ENCODE peak calls at places on chromosome 13, in eight cellular contexts. K, J, M, U, Z, Y, B and O are unnamed samples.

GRCh38 chr13:24293761-24294160 is 15.6 kb upstream of the C1QTNF9 start:
- DNase-seq in M (no peak), Z (no peak), U (no peak), K (no peak), Y (no peak), J (no peak), B (no peak), O (no peak)

GRCh38 chr13:46951516-46951915 is 54.7 kb upstream of the HTR2A start:
- DNase-seq in M (peak; percentile 9), Z (no peak), U (peak; percentile 14), K (no peak), B (no peak), Y (no peak), J (no peak), O (no peak)

GRCh38 chr13:31846984-31847752 is 107.8 kb downstream of the RXFP2 start:
- DNase-seq in K (no peak), Y (no peak), U (peak; percentile 58), J (peak; percentile 26), Z (no peak), B (no peak), M (no peak), O (no peak)

GRCh38 chr13:92355213-92355612 is 871.4 kb upstream of the GPC6 start:
- DNase-seq in K (no peak), J (peak; percentile 26), Z (no peak), B (no peak), U (no peak), Y (peak; percentile 25), M (peak; percentile 46), O (no peak)

GRCh38 chr13:102911336-102911735 is 65.5 kb downstream of the ERCC5 start:
- DNase-seq in J (peak; percentile 13), U (no peak), Y (no peak), Z (no peak), K (no peak), M (no peak), B (no peak), O (no peak)

GRCh38 chr13:77055158-77055557 is 28.2 kb upstream of the FBXL3 start:
- DNase-seq in B (no peak), M (no peak), K (no peak), J (no peak), Y (no peak), Z (no peak), U (no peak), O (no peak)

GRCh38 chr13:39468306-39468705 is 134.7 kb downstream of the LHFPL6 start:
- DNase-seq in Z (no peak), J (no peak), K (no peak), M (no peak), Y (no peak), B (no peak), U (no peak), O (no peak)

GRCh38 chr13:97194473-97194872 is 27.7 kb upstream of the MBNL2 start:
- DNase-seq in J (no peak), Z (no peak), U (peak; percentile 2), K (no peak), M (peak; percentile 87), Y (no peak), B (no peak), O (no peak)

GRCh38 chr13:48096670-48097069 is 1.8 kb upstream of the MED4 start:
- DNase-seq in J (peak; percentile 19), M (no peak), Y (no peak), K (no peak), Z (no peak), U (no peak), B (no peak), O (no peak)

GRCh38 chr13:97496511-97496910 is 62.5 kb downstream of the RAP2A start:
- DNase-seq in Z (no peak), J (peak; percentile 19), K (no peak), B (no peak), M (no peak), Y (no peak), U (no peak), O (no peak)

GRCh38 chr13:36343766-36344165 is 2.4 kb downstream of the SPART start:
- DNase-seq in Y (no peak), K (no peak), U (no peak), B (no peak), J (no peak), Z (no peak), M (no peak), O (no peak)

GRCh38 chr13:60583911-60584753 is 187.1 kb downstream of the TDRD3 start:
- DNase-seq in M (peak; percentile 94), Y (peak; percentile 25), B (no peak), Z (no peak), J (no peak), K (no peak), U (peak; percentile 92), O (no peak)

GRCh38 chr13:51583469-51583874 is 790 bp upstream of the WDFY2 start:
- DNase-seq in Z (no peak), Y (no peak), J (no peak), M (no peak), U (no peak), K (no peak), B (no peak), O (no peak)

GRCh38 chr13:47672982-47673670 is 327.9 kb downstream of the SUCLA2 start:
- DNase-seq in Z (no peak), B (no peak), K (no peak), J (peak; percentile 16), Y (no peak), M (peak; percentile 94), U (peak; percentile 94), O (no peak)

GRCh38 chr13:113781571-113781970 is 22.5 kb downstream of the TMEM255B start:
- DNase-seq in M (no peak), U (no peak), J (no peak), Z (no peak), B (no peak), K (no peak), Y (no peak), O (no peak)

GRCh38 chr13:102466836-102467235 is 65.0 kb upstream of the FGF14 start:
- DNase-seq in Z (no peak), U (no peak), J (no peak), Y (no peak), K (no peak), B (no peak), M (no peak), O (no peak)

GRCh38 chr13:27792393-27793218 is at the start of gene GSX1:
- DNase-seq in U (peak; percentile 86), M (peak; percentile 69), J (peak; percentile 90), Y (peak; percentile 52), K (no peak), Z (peak; percentile 66), B (no peak), O (peak; percentile 52)

GRCh38 chr13:23321534-23322241 is 111.8 kb downstream of the SACS start:
- DNase-seq in K (peak; percentile 74), Y (peak; percentile 17), Z (peak; percentile 82), B (no peak), M (peak; percentile 98), U (peak; percentile 97), J (peak; percentile 62), O (peak; percentile 11)

GRCh38 chr13:21549633-21550032 is 54.3 kb downstream of the MICU2 start:
- DNase-seq in B (no peak), K (no peak), M (peak; percentile 53), U (no peak), J (no peak), Y (no peak), Z (no peak), O (no peak)

DNA sequence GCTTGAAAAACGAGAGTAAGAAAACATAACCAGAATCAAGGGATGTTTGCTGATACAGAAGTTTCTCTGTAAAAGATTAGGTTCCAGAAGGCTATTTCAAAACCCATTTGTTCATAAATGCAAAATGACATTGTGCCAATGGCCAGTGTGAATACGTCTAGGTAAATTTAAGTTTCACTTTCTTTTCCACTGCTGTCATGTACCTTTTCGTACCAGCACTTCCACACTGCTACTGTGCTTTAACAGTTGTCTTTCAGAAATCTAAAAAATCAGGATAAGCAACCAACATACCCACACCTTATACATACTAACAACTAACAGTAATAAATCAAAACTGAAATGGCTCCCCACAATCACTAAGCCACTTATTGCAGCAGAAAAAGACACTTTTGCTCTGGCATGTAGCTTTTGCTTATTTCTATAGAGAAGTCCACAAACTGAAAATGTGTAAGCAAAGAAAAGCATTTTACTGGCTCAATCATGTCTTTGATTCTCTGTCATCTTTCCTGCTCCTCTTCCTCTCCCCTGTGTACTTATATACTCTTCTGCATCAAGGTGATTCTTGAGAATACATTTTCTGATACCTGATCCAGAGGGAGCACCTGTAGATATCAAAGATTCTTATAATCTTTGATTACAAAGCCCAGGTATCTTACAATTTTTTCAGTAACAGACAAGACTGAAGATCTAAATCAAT is 34.3 kb downstream of the ELF1 start:
- DNase-seq in U (peak; percentile 26), K (no peak), Y (no peak), B (no peak), M (no peak), J (no peak), Z (no peak), O (peak; percentile 67)
- H3K4me3 ChIP-seq in U (peak overlapping the region; percentile 14), K (no peak overlapping the region), Y (peak overlapping the region; percentile 39), B (peak overlapping the region; percentile 66), M (peak overlapping the region; percentile 29), J (no peak overlapping the region), Z (no peak overlapping the region), O (peak overlapping the region; percentile 37)

GRCh38 chr13:40876020-40876738 is 86.8 kb downstream of the SLC25A15 start:
- DNase-seq in Y (no peak), U (no peak), K (no peak), Z (no peak), M (no peak), J (no peak), B (no peak), O (no peak)
- H3K9me3 ChIP-seq in Y (peaks cover 48% of the 10 kb centered on the region), U (no peaks in the 10 kb centered on the region), K (peaks cover 5% of the 10 kb centered on the region), Z (peaks cover 29% of the 10 kb centered on the region), M (no peaks in the 10 kb centered on the region), J (peaks cover 13% of the 10 kb centered on the region), B (peaks cover 40% of the 10 kb centered on the region), O (no peaks in the 10 kb centered on the region)

GRCh38 chr13:71169125-71169524 is 697.9 kb downstream of the DACH1 start:
- DNase-seq in J (no peak), K (no peak), Y (no peak), M (no peak), B (no peak), U (no peak), Z (no peak), O (no peak)
- H3K4me1 ChIP-seq in J (no peaks in the 10 kb centered on the region), K (no peaks in the 10 kb centered on the region), Y (no peaks in the 10 kb centered on the region), M (no peaks in the 10 kb centered on the region), B (no peaks in the 10 kb centered on the region), U (no peaks in the 10 kb centered on the region), Z (no peaks in the 10 kb centered on the region), O (no peaks in the 10 kb centered on the region)

DNA sequence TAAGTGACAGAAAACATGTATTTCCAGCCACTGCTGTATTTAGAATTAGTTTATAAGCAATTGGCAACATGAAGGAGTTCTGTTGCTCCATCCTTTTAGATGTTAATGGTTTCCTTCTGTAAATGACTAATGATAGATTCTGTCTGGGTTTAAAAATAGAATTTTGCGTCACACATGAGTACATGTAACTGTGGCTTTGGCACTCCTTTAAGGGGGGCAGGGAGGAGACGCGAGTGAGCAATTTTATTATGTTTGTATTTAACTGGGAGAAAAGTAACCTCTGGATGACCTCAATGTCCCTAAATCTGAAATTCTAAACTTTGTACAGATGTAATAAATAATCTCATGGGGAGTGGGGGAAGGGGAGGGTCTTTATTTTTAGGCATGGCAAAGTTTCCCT is 237.6 kb downstream of the RGCC start:
- DNase-seq in M (peak; percentile 96), Y (peak; percentile 25), Z (peak; percentile 80), J (peak; percentile 78), K (peak; percentile 78), U (peak; percentile 97), B (no peak), O (no peak)
- H3K4me3 ChIP-seq in M (no peak overlapping the region), Y (no peak overlapping the region), Z (no peak overlapping the region), J (no peak overlapping the region), K (no peak overlapping the region), U (peak overlapping the region; percentile 38), B (no peak overlapping the region), O (no peak overlapping the region)